ENCODE peak calls at places on chromosomes 16 and 17, in eight cellular contexts. T is uterus; X is AG10803; B is CD8-positive, alpha-beta memory T cell; Q is stomach; Z is tibial nerve; J is fibroblast of lung; E is aorta. M is an unnamed sample.

GRCh38 chr17:79991140-79991923 is 44.3 kb downstream of the TBC1D16 start:
- DNase-seq in T (peak; percentile 81), E (peak; percentile 86), J (peak; percentile 68), X (peak; percentile 72), B (peak; percentile 72), Q (peak; percentile 90), Z (peak; percentile 40), M (peak; percentile 89)

GRCh38 chr17:38893113-38893512 is 23.3 kb downstream of the LASP1 start:
- DNase-seq in Z (no peak), Q (no peak), B (no peak), E (no peak), X (no peak), J (no peak), T (no peak), M (no peak)

GRCh38 chr17:4474093-4474492 is 24.6 kb upstream of the SPNS2 start:
- DNase-seq in E (no peak), B (no peak), Z (no peak), J (no peak), Q (peak; percentile 86), X (no peak), T (no peak), M (no peak)

GRCh38 chr17:52170963-52171572 is 12.6 kb upstream of the CA10 start:
- DNase-seq in E (no peak), Q (peak; percentile 67), T (no peak), X (no peak), J (no peak), Z (no peak), B (no peak), M (peak; percentile 14)

GRCh38 chr16:4093495-4094137 is 22.6 kb downstream of the ADCY9 start:
- DNase-seq in T (peak; percentile 39), X (peak; percentile 52), J (no peak), B (no peak), E (peak; percentile 79), Q (no peak), Z (no peak), M (no peak)

GRCh38 chr17:82805254-82805653 is 34.6 kb downstream of the ZNF750 start:
- DNase-seq in J (no peak), T (no peak), X (no peak), Z (no peak), Q (no peak), B (no peak), E (no peak), M (no peak)

GRCh38 chr17:7045492-7046126 is 1.7 kb upstream of the SLC16A11 start:
- DNase-seq in J (peak; percentile 71), E (no peak), X (peak; percentile 81), T (no peak), B (no peak), Q (peak; percentile 56), Z (no peak), M (peak; percentile 55)

GRCh38 chr16:69055003-69055402 is 50.5 kb upstream of the HAS3 start:
- DNase-seq in Q (no peak), E (no peak), T (no peak), Z (no peak), X (no peak), J (peak; percentile 63), B (no peak), M (no peak)

GRCh38 chr17:50842506-50843149 is 7.2 kb downstream of the WFIKKN2 start:
- DNase-seq in B (no peak), J (no peak), Z (no peak), Q (no peak), E (no peak), X (no peak), T (no peak), M (no peak)

GRCh38 chr16:30902070-30902972 is 5.9 kb downstream of the CTF1 start:
- DNase-seq in Q (peak; percentile 77), E (peak; percentile 79), X (peak; percentile 60), J (peak; percentile 64), B (peak; percentile 38), Z (no peak), T (peak; percentile 74), M (peak; percentile 48)

GRCh38 chr16:84055801-84056634 is 13.4 kb upstream of the SLC38A8 start:
- DNase-seq in J (peak; percentile 14), X (no peak), Q (no peak), E (no peak), B (no peak), T (peak; percentile 3), Z (no peak), M (peak; percentile 19)

GRCh38 chr16:57385083-57385482 is 12.8 kb downstream of the CX3CL1 start:
- DNase-seq in E (no peak), Z (no peak), J (no peak), Q (no peak), B (no peak), X (no peak), T (no peak), M (no peak)

GRCh38 chr17:22268912-22269220 is 576.5 kb downstream of the KCNJ18 start:
- DNase-seq in T (no peak), X (no peak), Z (no peak), E (no peak), Q (peak; percentile 10), J (no peak), B (no peak), M (no peak)

GRCh38 chr17:7219812-7220592 is at the start of the genes ACADVL and DLG4:
- DNase-seq in Q (peak; percentile 91), X (peak; percentile 83), B (peak; percentile 70), J (peak; percentile 89), Z (peak; percentile 81), T (peak; percentile 96), E (peak; percentile 96), M (peak; percentile 88)

GRCh38 chr17:48541574-48542113 is 3.3 kb downstream of the HOXB2 start:
- DNase-seq in B (peak; percentile 16), X (peak; percentile 89), J (no peak), E (peak; percentile 81), Q (no peak), T (peak; percentile 83), Z (no peak), M (no peak)

GRCh38 chr17:48030531-48030930 is 7.1 kb downstream of the COPZ2 start:
- DNase-seq in T (no peak), Z (no peak), X (peak; percentile 56), B (no peak), J (peak; percentile 53), Q (no peak), E (peak; percentile 60), M (no peak)

GRCh38 chr17:60323754-60324153 is 68.2 kb downstream of the USP32 start:
- DNase-seq in J (no peak), Z (no peak), T (no peak), E (no peak), B (no peak), X (no peak), Q (no peak), M (no peak)

DNA sequence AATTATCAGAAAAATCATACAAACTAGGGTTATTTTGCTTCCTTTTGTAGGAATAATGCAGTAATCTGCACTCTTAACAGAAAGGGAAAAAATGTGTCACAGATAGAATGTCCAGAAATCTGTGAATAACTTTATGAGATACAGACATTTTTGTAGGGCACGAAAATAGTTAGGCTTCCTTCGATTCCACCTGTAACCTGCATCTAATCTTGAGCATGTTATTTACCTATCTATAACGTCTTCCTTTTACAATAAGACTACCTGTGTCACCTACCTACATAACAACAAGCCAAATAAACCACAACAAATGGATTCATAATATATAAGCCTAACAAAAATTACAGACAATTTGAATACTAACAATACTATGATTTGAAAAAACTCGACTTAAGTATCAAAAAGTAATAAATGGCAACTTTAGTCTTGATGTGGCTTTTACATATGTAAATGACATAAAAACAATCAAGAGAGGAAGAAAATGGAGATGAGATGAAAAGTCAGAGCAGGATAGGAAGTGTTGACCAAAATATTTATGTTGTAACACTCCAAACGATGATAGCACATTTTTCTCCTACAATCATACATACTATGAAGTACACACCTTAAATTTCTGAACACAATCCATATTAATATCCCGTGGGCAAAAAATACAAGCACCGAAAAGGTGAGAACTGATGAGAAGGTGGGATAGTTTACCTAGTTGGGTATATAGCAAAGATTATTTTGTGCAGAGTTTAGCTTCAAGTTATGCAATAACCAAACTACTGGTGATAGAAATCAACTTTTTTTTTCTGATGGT is 2.5 kb downstream of the STAT5B start:
- DNase-seq in Q (no peak), Z (no peak), J (no peak), T (no peak), E (no peak), B (no peak), X (no peak), M (no peak)
- H3K4me3 ChIP-seq in Q (no peak overlapping the region), Z (no peak overlapping the region), J (no peak overlapping the region), T (no peak overlapping the region), E (no peak overlapping the region), B (peak overlapping the region; percentile 75), X (no peak overlapping the region), M (no peak overlapping the region)

DNA sequence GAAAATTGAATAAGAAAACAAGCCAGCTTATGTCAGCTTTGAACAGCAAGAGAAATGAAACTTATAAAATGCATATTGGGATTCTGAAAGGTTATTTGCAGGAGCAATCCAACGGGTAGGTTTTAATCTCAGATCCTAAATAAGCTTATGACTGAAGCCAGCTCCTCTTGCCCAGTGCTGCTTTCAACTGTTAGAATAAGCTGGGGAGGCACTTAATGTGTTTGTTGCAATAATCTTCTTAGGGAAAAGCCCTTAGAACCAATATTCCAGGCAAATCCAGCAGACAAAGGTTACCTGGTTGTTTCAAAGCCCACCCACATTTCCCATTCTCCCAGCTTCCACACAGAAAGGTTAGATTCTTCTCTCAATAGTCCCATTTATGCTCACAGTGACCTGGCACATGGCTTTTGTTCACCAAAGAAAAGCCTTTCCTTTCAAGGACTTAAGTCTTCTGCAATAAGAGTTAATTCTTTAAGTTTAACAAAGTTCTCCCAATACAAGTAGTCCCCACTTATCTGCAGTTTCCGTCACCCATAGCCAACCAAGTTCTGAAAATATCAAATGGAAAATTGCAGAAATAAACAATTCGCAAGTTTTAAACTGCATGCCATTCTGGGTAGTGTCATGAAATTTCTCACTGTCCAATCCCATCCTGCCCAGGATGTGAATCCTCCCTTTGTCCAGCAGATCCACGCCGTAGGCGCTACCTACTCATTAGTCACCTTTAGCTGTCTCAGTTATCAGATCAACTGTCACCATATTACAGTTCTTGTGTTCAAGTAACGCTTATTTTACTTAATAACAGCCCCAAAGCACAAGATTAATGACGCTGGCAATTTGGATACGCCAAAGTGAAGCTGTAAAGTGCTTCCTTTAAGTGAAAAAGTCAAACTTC is 5.9 kb downstream of the TEX2 start:
- DNase-seq in Q (no peak), B (no peak), Z (no peak), E (no peak), T (no peak), X (no peak), J (peak; percentile 75), M (no peak)
- H3K4me3 ChIP-seq in Q (no peak overlapping the region), B (no peak overlapping the region), Z (no peak overlapping the region), E (no peak overlapping the region), T (no peak overlapping the region), X (no peak overlapping the region), J (no peak overlapping the region), M (no peak overlapping the region)

DNA sequence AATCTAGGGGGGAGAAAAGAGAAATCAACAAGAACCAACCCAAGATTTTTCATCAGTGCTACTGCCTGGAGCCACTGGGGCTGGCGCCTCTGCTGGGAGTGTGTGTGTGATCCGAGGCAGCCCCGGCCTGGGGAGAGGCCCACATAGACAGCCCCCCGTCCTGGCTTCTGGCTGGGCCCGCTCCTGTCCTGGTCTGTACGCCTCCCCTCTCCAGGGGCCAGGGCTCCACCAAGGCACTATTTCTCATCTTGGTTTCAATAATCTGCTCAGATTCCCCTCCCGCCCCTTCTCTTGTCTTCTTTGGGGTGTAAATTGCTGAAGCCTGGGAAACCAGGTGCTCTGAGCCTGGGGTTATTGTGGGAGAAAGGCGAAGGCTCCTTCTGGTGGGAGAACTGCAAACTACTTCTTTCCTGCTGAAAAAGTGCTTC is 7.8 kb downstream of the BAHCC1 start:
- DNase-seq in X (no peak), Q (no peak), J (no peak), T (no peak), Z (no peak), B (no peak), E (no peak), M (no peak)
- H3K4me3 ChIP-seq in X (peak overlapping the region; percentile 33), Q (no peak overlapping the region), J (no peak overlapping the region), T (no peak overlapping the region), Z (no peak overlapping the region), B (no peak overlapping the region), E (no peak overlapping the region), M (no peak overlapping the region)

GRCh38 chr17:68456529-68457167 is 648 bp downstream of the WIPI1 start:
- DNase-seq in Z (peak; percentile 80), B (no peak), E (peak; percentile 89), T (peak; percentile 68), X (peak; percentile 94), J (peak; percentile 92), Q (peak; percentile 70), M (peak; percentile 78)
- H3K4me3 ChIP-seq in Z (peak overlapping the region; percentile 68), B (peak overlapping the region; percentile 43), E (peak overlapping the region; percentile 80), T (peak overlapping the region; percentile 64), X (peak overlapping the region; percentile 95), J (peak overlapping the region; percentile 87), Q (peak overlapping the region; percentile 81), M (peak overlapping the region; percentile 77)

M was measured in prostate gland.